ENCODE peak calls at places on chromosome 16, in six cellular contexts. C, Z, A, U, X and I are unnamed samples.
A peak's percentile ranks its signal among the peaks of the same experiment; 100 is the strongest.

GRCh38 chr16:11009027-11009755 is 64.8 kb downstream of the CLEC16A start:
- DNase-seq in C (no peak), Z (no peak), A (no peak), U (no peak), X (no peak), I (no peak)

GRCh38 chr16:53821957-53822625 is 118.1 kb downstream of the FTO start:
- DNase-seq in C (no peak), Z (no peak), A (no peak), U (no peak), X (no peak), I (no peak)

GRCh38 chr16:50305441-50306061 is 39.2 kb downstream of the ADCY7 start:
- DNase-seq in C (no peak), Z (no peak), A (no peak), U (peak; percentile 72), X (no peak), I (peak; percentile 78)

GRCh38 chr16:70750893-70751467 is 50.0 kb downstream of the VAC14 start:
- DNase-seq in C (peak; percentile 73), Z (peak; percentile 90), A (peak; percentile 89), U (no peak), X (peak; percentile 95), I (no peak)

GRCh38 chr16:71421911-71422310 is 19.9 kb downstream of the TLE7 start:
- DNase-seq in C (no peak), Z (no peak), A (no peak), U (no peak), X (no peak), I (no peak)

GRCh38 chr16:10558746-10559641 is 21.4 kb downstream of the EMP2 start:
- DNase-seq in C (peak; percentile 61), Z (peak; percentile 52), A (peak; percentile 69), U (peak; percentile 81), X (peak; percentile 70), I (no peak)

GRCh38 chr16:22161999-22162657 is at the start of gene SDR42E2:
- DNase-seq in C (no peak), Z (no peak), A (no peak), U (peak; percentile 85), X (no peak), I (no peak)

GRCh38 chr16:25585526-25585925 is 106.2 kb upstream of the HS3ST4 start:
- DNase-seq in C (no peak), Z (no peak), A (no peak), U (no peak), X (no peak), I (no peak)

GRCh38 chr16:66508261-66508913 is 41.5 kb downstream of the TK2 start:
- DNase-seq in C (no peak), Z (peak; percentile 87), A (no peak), U (no peak), X (peak; percentile 9), I (no peak)

GRCh38 chr16:2200313-2200712 is 3.9 kb upstream of the CASKIN1 start:
- DNase-seq in C (no peak), Z (no peak), A (no peak), U (no peak), X (no peak), I (no peak)

GRCh38 chr16:78184554-78185183 is 85.2 kb downstream of the WWOX start:
- DNase-seq in C (no peak), Z (peak; percentile 3), A (no peak), U (no peak), X (no peak), I (no peak)

GRCh38 chr16:25235991-25236390 is 19.2 kb downstream of the AQP8 start:
- DNase-seq in C (no peak), Z (no peak), A (no peak), U (no peak), X (no peak), I (no peak)

GRCh38 chr16:89912143-89912542 is 6.5 kb upstream of the MC1R start:
- DNase-seq in C (no peak), Z (no peak), A (no peak), U (no peak), X (no peak), I (no peak)
- TF ChIP-seq POLR2A in C (no peak), Z (no peak), A (no peak), U (no peak), X (no peak), I (no peak)

DNA sequence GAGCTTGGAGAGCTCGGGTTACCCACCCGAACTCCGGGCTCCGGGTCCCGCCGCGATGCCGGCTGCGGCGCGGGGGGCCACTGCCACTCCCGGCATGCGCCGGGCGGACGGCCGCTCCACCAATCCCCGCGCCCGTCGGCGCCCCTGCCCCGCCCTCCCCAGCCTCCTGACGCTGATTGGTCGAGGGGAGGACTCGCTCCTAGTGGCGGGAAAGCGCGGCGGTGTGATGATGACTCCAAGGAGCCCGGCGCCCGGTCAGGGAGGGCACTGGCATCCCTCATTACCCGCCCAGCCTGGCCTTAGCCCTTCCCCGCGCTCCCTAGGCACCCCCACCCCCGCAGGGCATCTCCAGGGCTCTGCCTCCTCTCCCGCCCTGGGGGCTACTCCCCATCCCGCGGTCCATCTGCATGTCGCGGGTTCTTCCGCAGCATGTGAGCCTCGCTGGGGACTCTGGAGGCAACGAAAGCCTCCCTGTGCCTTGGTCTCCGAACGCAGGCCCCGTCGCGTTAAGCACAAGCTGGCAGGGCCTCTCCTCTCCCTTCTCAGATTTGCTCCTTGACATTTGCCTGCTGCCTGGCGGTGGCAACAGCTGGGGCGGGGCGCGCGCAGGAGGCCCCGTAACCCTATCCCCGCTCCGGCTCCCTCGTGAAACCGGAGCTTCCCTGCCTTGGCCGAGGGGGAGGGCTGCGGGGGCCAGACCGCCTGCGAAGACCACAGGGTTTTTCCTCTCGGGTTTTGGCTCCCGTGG is 1.7 kb downstream of the ATP2A1 start:
- DNase-seq in C (peak; percentile 79), Z (peak; percentile 83), A (peak; percentile 90), U (peak; percentile 97), X (peak; percentile 83), I (peak; percentile 97)
- TF ChIP-seq POLR2A in C (no peak), Z (peak; percentile 81), A (no peak), U (no peak), X (no peak), I (no peak)

DNA sequence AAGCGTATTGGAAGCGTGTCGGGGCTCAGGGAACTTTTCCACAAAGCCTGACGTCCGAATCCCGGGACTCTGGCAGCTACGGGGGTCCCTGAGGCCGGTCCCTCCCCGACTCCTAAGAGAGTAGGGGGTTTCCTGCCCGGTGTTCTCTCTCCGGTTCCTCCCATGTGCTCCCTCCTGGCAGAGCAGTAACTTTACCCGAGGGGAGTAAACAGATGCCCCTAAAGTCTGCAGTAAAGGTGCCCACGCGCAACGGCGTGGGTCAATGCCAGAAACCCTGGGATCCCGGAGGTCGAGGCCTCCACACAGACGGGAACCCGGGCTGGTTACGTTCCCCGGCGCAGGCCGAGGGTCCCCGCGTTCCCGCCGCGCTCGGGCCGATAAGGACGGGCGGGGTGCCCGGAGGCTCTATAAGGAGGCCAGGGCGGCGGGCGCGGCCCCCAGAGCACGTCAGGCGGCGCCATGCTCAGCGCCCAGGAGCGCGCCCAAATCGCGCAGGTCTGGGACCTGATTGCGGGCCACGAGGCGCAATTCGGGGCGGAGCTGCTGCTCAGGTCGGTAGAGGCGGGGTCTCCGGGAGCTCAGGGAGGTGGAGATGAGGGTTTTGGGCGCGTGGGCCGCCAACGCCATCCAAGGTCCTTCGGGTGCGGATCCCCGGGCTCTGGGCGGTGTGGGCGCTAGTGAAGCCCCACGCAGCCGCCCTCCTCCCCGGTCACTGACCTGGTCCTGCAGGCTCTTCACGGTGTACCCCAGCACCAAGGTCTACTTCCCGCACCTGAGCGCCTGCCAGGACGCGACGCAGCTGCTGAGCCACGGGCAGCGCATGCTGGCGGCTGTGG is at the start of gene HBM:
- DNase-seq in C (no peak), Z (no peak), A (no peak), U (peak; percentile 84), X (no peak), I (no peak)
- TF ChIP-seq POLR2A in C (no peak), Z (no peak), A (no peak), U (no peak), X (no peak), I (no peak)

GRCh38 chr16:89561195-89562026 is 929 bp downstream of the RPL13 start:
- DNase-seq in C (no peak), Z (peak; percentile 25), A (no peak), U (no peak), X (no peak), I (no peak)

GRCh38 chr16:89562939-89563338 is 2.5 kb downstream of the RPL13 start:
- DNase-seq in C (no peak), Z (no peak), A (no peak), U (no peak), X (no peak), I (no peak)

GRCh38 chr16:89557936-89558490 is 2.5 kb upstream of the RPL13 start:
- DNase-seq in C (no peak), Z (no peak), A (no peak), U (no peak), X (no peak), I (no peak)

GRCh38 chr16:89562027-89562599 is 1.6 kb downstream of the RPL13 start:
- DNase-seq in C (no peak), Z (no peak), A (no peak), U (no peak), X (no peak), I (no peak)

GRCh38 chr16:89560413-89561194 is at the start of gene RPL13:
- DNase-seq in C (peak; percentile 90), Z (peak; percentile 94), A (peak; percentile 97), U (peak; percentile 96), X (peak; percentile 95), I (peak; percentile 98)
- TF ChIP-seq POLR2A in C (peak; percentile 97), Z (peak; percentile 99), A (peak; percentile 94), U (peak; percentile 96), X (peak; percentile 94), I (no peak)

DNA sequence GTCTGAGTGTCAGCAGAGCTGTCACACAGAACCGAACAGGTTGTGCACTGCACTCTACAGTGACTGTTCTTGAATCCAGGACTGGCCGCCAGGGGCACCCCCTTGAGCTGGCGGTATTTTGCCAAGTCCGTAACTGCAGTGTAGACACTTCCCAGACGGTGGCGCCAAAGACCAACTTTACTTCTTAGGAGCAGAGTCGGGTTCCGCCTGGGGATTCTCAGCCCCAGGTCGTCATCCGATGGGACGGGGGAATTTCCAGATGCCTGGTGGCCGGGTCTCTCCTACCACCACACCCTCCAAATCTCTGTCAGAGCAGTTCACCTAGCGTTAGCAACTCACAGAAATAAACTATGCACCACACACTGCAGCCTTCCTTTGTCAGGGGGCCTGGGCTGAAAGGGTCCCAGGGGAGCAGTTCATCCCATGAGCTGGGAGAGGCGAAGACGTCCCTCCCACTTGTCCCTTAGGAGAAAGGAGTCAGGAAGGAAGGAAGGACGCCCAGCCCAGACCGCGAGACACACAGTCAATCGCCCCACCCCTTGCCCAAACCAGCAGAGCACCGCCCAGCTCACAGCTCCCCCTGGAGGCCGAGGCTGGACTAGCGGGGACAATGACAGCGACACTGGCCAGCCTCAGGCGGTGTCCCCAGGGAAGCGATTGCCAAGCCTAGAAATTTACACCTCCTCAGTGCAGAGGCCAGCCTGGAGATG is 7.4 kb upstream of the RIPOR1 start:
- DNase-seq in C (peak; percentile 99), Z (peak; percentile 97), A (peak; percentile 98), U (peak; percentile 92), X (peak; percentile 97), I (peak; percentile 96)
- TF ChIP-seq POLR2A in C (peak; percentile 59), Z (peak; percentile 68), A (no peak), U (peak; percentile 66), X (no peak), I (no peak)

GRCh38 chr16:28609631-28610594 is at the start of gene SULT1A1:
- DNase-seq in C (peak; percentile 46), Z (no peak), A (peak; percentile 50), U (peak; percentile 87), X (no peak), I (peak; percentile 95)
- TF ChIP-seq POLR2A in C (no peak), Z (no peak), A (no peak), U (peak; percentile 20), X (no peak), I (no peak)

GRCh38 chr16:85662036-85662812 is 26.5 kb downstream of the GINS2 start:
- DNase-seq in C (no peak), Z (no peak), A (no peak), U (peak; percentile 70), X (no peak), I (no peak)
- TF ChIP-seq POLR2A in C (no peak), Z (no peak), A (no peak), U (no peak), X (no peak), I (no peak)